ENCODE peak calls at places on chromosomes 5 and 9, in eight cellular contexts. J is cardiac fibroblast, Q is fibroblast of pulmonary artery, L is transverse colon, G is GM12865, B is mesothelial cell of epicardium, W is left ventricle myocardium inferior, K is sigmoid colon. E is an unnamed sample.

GRCh38 chr5:97224112-97224750 is 41.2 kb upstream of the RIOK2 start:
- DNase-seq in J (peak; percentile 28), Q (peak; percentile 13), L (no peak), G (no peak), B (no peak), W (no peak), K (no peak), E (no peak)

GRCh38 chr9:105044458-105044857 is 116.5 kb upstream of the ABCA1 start:
- DNase-seq in J (no peak), Q (no peak), L (no peak), G (no peak), B (no peak), W (peak; percentile 30), K (no peak), E (no peak)

GRCh38 chr5:39730011-39730410 is 305.2 kb upstream of the DAB2 start:
- DNase-seq in J (no peak), Q (no peak), L (no peak), G (no peak), B (no peak), W (no peak), K (no peak), E (no peak)

GRCh38 chr5:142685418-142686209 is at the start of gene FGF1:
- DNase-seq in J (peak; percentile 48), Q (no peak), L (no peak), G (no peak), B (no peak), W (peak; percentile 61), K (no peak), E (no peak)

GRCh38 chr5:171571663-171572062 is 152.2 kb downstream of the FGF18 start:
- DNase-seq in J (peak; percentile 68), Q (peak; percentile 36), L (no peak), G (no peak), B (no peak), W (no peak), K (no peak), E (no peak)

GRCh38 chr5:95800553-95800952 is 22.0 kb downstream of the GLRX start:
- DNase-seq in J (no peak), Q (no peak), L (no peak), G (no peak), B (no peak), W (no peak), K (no peak), E (no peak)

GRCh38 chr5:172758077-172758835 is 12.7 kb downstream of the DUSP1 start:
- DNase-seq in J (peak; percentile 99), Q (peak; percentile 97), L (no peak), G (no peak), B (no peak), W (no peak), K (peak; percentile 64), E (no peak)

GRCh38 chr5:155150012-155150411 is 136.5 kb downstream of the KIF4B start:
- DNase-seq in J (no peak), Q (no peak), L (no peak), G (no peak), B (no peak), W (no peak), K (no peak), E (no peak)

GRCh38 chr9:35856882-35857281 is 13.3 kb downstream of the OR13J1 start:
- DNase-seq in J (no peak), Q (no peak), L (no peak), G (no peak), B (no peak), W (no peak), K (peak; percentile 19), E (no peak)

GRCh38 chr5:24477958-24478357 is 166.8 kb downstream of the CDH10 start:
- DNase-seq in J (no peak), Q (no peak), L (no peak), G (no peak), B (no peak), W (no peak), K (no peak), E (no peak)

GRCh38 chr9:1216532-1216931 is 166.4 kb downstream of the DMRT2 start:
- DNase-seq in J (peak; percentile 54), Q (no peak), L (no peak), G (no peak), B (no peak), W (no peak), K (no peak), E (no peak)

GRCh38 chr9:33161589-33162132 is 5.5 kb downstream of the B4GALT1 start:
- DNase-seq in J (no peak), Q (no peak), L (peak; percentile 59), G (no peak), B (no peak), W (no peak), K (no peak), E (no peak)

GRCh38 chr9:107387401-107387800 is 102.2 kb downstream of the KLF4 start:
- DNase-seq in J (peak; percentile 20), Q (peak; percentile 57), L (no peak), G (no peak), B (no peak), W (peak; percentile 24), K (peak; percentile 76), E (no peak)

GRCh38 chr9:107480386-107480789 is 9.2 kb downstream of the KLF4 start:
- DNase-seq in J (peak; percentile 84), Q (peak; percentile 85), L (no peak), G (no peak), B (no peak), W (peak; percentile 30), K (peak; percentile 79), E (no peak)

GRCh38 chr5:53934126-53934856 is 373.9 kb downstream of the NDUFS4 start:
- DNase-seq in J (peak; percentile 58), Q (peak; percentile 65), L (no peak), G (no peak), B (no peak), W (no peak), K (no peak), E (no peak)

GRCh38 chr9:20863910-20864309 is 167.5 kb downstream of the HACD4 start:
- DNase-seq in J (no peak), Q (no peak), L (no peak), G (no peak), B (no peak), W (no peak), K (no peak), E (no peak)

GRCh38 chr9:72948906-72949582 is 3.8 kb downstream of the ALDH1A1 start:
- DNase-seq in J (no peak), Q (no peak), L (no peak), G (no peak), B (no peak), W (no peak), K (no peak), E (no peak)

GRCh38 chr9:107740088-107740980 is 250.8 kb upstream of the KLF4 start:
- DNase-seq in J (no peak), Q (peak; percentile 47), L (no peak), G (no peak), B (no peak), W (peak; percentile 39), K (no peak), E (no peak)

GRCh38 chr5:33328842-33329241 is 111.9 kb upstream of the TARS1 start:
- DNase-seq in J (no peak), Q (no peak), L (no peak), G (no peak), B (no peak), W (no peak), K (no peak), E (no peak)

GRCh38 chr9:131432597-131433301 is 38.9 kb downstream of the PRRC2B start:
- DNase-seq in J (peak; percentile 92), Q (peak; percentile 82), L (no peak), G (no peak), B (no peak), W (no peak), K (peak; percentile 39), E (no peak)

GRCh38 chr5:35776757-35777156 is 79.9 kb upstream of the IL7R start:
- DNase-seq in J (no peak), Q (no peak), L (no peak), G (no peak), B (no peak), W (no peak), K (no peak), E (no peak)

DNA sequence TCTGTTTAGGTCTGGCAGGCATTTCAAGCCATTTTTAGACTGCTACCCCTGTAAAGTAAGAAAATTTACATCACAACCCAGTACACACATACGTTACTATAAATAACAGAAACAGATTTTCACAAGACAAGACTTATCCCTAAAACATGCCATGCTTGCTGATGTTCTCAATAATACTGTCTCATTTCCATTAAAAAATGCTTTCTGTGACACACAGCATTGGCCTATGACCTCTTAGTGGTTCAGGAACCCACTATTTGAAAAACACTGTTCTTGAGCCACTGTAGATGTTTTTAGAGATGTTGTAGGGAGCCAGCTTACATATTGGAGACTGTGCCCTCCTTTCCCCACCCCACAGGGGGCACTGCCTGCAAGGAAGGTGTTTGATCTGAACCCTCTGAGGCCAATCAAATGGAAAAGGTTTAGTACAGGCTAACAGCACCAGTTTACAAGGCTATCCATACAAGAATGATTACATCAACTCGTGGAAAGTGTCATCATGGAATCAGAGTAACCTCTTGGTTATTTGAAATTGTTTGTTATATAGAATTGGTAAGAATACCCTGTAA is 30.8 kb downstream of the ZSWIM6 start:
- DNase-seq in J (peak; percentile 28), Q (peak; percentile 14), L (no peak), G (peak; percentile 13), B (no peak), W (no peak), K (no peak), E (no peak)
- TF ChIP-seq CTCF in J (peak; percentile 31), Q (peak; percentile 27), L (no peak), G (peak; percentile 10), B (no peak), W (peak; percentile 18), K (no peak), E (no peak)

GRCh38 chr9:86945868-86946711 is 1.2 kb downstream of the GAS1 start:
- DNase-seq in J (peak; percentile 69), Q (peak; percentile 72), L (peak; percentile 44), G (peak; percentile 73), B (peak; percentile 59), W (peak; percentile 65), K (peak; percentile 82), E (peak; percentile 34)
- TF ChIP-seq CTCF in J (no peak), Q (no peak), L (no peak), G (peak; percentile 2), B (no peak), W (no peak), K (no peak), E (no peak)

DNA sequence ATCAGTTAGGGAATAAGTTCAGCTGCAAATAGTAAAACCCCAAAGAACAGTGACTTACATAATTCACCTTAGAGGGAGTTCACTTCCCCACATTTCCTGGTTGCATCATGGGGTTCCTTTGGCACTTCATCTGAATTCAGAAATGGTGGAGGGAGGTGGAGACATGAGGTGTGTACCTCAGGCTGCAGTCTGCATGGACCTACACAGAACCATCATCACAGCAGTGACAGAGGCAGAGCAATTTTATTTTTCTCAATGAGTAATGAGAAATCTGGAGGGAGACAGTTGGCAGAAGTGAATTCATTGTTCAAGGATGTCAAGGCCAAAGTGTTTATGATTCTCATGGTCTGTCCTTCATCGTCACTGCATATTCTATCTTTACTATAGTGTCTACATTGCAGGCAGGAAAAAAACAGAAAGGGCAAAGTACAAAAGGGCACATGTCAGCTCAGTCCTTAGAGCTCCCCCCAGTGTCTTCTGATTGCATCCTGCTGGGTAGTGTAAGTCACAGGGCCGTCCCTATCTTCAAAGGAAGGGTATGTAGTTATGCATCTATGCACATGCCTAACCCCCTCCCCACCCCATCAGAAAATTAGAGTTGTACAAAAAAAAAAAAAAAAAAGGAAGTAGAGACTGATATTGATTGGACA is 132.8 kb upstream of the APC start:
- DNase-seq in J (no peak), Q (peak; percentile 2), L (no peak), G (peak; percentile 49), B (no peak), W (no peak), K (no peak), E (peak; percentile 35)
- TF ChIP-seq CTCF in J (no peak), Q (peak; percentile 15), L (no peak), G (peak; percentile 49), B (no peak), W (peak; percentile 45), K (no peak), E (peak; percentile 42)

GRCh38 chr5:80834710-80835109 is 125.5 kb upstream of the RASGRF2 start:
- DNase-seq in J (no peak), Q (no peak), L (no peak), G (peak; percentile 16), B (no peak), W (no peak), K (no peak), E (no peak)
- TF ChIP-seq CTCF in J (no peak), Q (no peak), L (no peak), G (no peak), B (no peak), W (no peak), K (no peak), E (no peak)

E was measured in GM10248.